ENCODE peak calls at places on chromosomes 4 and X, in seven cellular contexts. F is hepatocyte; P is ovary; D is psoas muscle; U is naive thymus-derived CD4-positive, alpha-beta T cell; Q is pancreas; J is aorta. I is an unnamed sample.

GRCh38 chrX:81174286-81174685 is 27.4 kb downstream of the HMGN5 start:
- DNase-seq in J (no peak), P (no peak), F (peak; percentile 12), D (no peak), U (peak; percentile 5), Q (no peak), I (peak; percentile 1)

GRCh38 chrX:49995021-49995731 is 72.8 kb downstream of the CLCN5 start:
- DNase-seq in D (no peak), Q (no peak), U (no peak), J (no peak), F (peak; percentile 16), P (no peak), I (no peak)

GRCh38 chr4:168562021-168562691 is 65.3 kb downstream of the PALLD start:
- DNase-seq in J (no peak), F (no peak), Q (no peak), U (no peak), P (no peak), D (no peak), I (no peak)

GRCh38 chrX:119343856-119344255 is 55.3 kb upstream of the SLC25A43 start:
- DNase-seq in D (no peak), F (peak; percentile 18), P (no peak), Q (no peak), J (no peak), U (no peak), I (no peak)

GRCh38 chr4:57110635-57111546 is 706 bp upstream of the IGFBP7 start:
- DNase-seq in F (peak; percentile 29), J (no peak), D (peak; percentile 54), Q (no peak), P (peak; percentile 59), U (no peak), I (peak; percentile 61)

GRCh38 chrX:146967296-146967695 is 152.8 kb upstream of the CXorf51A start:
- DNase-seq in U (no peak), D (no peak), P (no peak), Q (no peak), J (no peak), F (no peak), I (no peak)

GRCh38 chrX:68681443-68681941 is 34.0 kb downstream of the STARD8 start:
- DNase-seq in J (no peak), U (no peak), P (no peak), Q (no peak), D (no peak), F (no peak), I (no peak)

GRCh38 chr4:43008793-43009192 is 116.3 kb downstream of the GRXCR1 start:
- DNase-seq in D (no peak), P (no peak), U (no peak), Q (no peak), F (no peak), J (no peak), I (no peak)

GRCh38 chrX:136954930-136955329 is 74.4 kb upstream of the RBMX start:
- DNase-seq in F (peak; percentile 21), U (peak; percentile 13), P (no peak), J (no peak), D (no peak), Q (no peak), I (peak; percentile 24)

GRCh38 chrX:40938418-40938817 is 146.8 kb upstream of the USP9X start:
- DNase-seq in J (no peak), P (no peak), D (no peak), F (peak; percentile 21), Q (no peak), U (no peak), I (no peak)

GRCh38 chr4:20299515-20299914 is 47.8 kb downstream of the SLIT2 start:
- DNase-seq in P (no peak), U (no peak), F (peak; percentile 24), D (no peak), J (no peak), Q (no peak), I (no peak)

GRCh38 chrX:16033336-16033735 is 90.0 kb upstream of the GRPR start:
- DNase-seq in D (no peak), J (no peak), P (no peak), Q (no peak), U (no peak), F (no peak), I (no peak)

GRCh38 chr4:111650553-111651183 is 494.6 kb upstream of the FAM241A start:
- DNase-seq in J (no peak), Q (no peak), F (no peak), P (no peak), D (no peak), U (no peak), I (peak; percentile 14)

GRCh38 chr4:87375719-87376291 is 15.2 kb downstream of the HSD17B11 start:
- DNase-seq in P (no peak), F (peak; percentile 79), Q (no peak), U (peak; percentile 29), J (no peak), D (no peak), I (peak; percentile 27)

GRCh38 chr4:16024009-16024408 is 59.8 kb downstream of the PROM1 start:
- DNase-seq in F (no peak), Q (no peak), P (no peak), J (no peak), U (no peak), D (no peak), I (no peak)

GRCh38 chrX:6917666-6918065 is 229.8 kb upstream of the STS start:
- DNase-seq in Q (no peak), D (no peak), P (no peak), F (no peak), J (no peak), U (no peak), I (no peak)

GRCh38 chr4:2637956-2638552 is 101.6 kb downstream of the FAM193A start:
- DNase-seq in P (peak; percentile 12), Q (no peak), U (no peak), D (no peak), J (peak; percentile 36), F (no peak), I (no peak)

GRCh38 chr4:162499478-162499877 is 335.7 kb upstream of the FSTL5 start:
- DNase-seq in D (no peak), J (no peak), P (no peak), F (no peak), Q (no peak), U (no peak), I (peak; percentile 12)

GRCh38 chrX:129682979-129683378 is 28.2 kb upstream of the APLN start:
- DNase-seq in P (no peak), D (no peak), F (no peak), U (no peak), Q (no peak), J (no peak), I (no peak)

GRCh38 chr4:182382941-182383340 is 139.7 kb downstream of the TENM3 start:
- DNase-seq in J (no peak), P (no peak), U (no peak), F (no peak), Q (no peak), D (no peak), I (no peak)

GRCh38 chr4:132332932-132333722 is 816.0 kb upstream of the PCDH10 start:
- DNase-seq in U (no peak), Q (no peak), F (peak; percentile 14), D (no peak), J (no peak), P (no peak), I (peak; percentile 5)

GRCh38 chr4:186392017-186392416 is 126.0 kb downstream of the F11 start:
- DNase-seq in U (no peak), D (no peak), P (no peak), Q (no peak), F (no peak), J (no peak), I (no peak)

GRCh38 chr4:79408063-79408462 is at the start of gene GK2:
- DNase-seq in U (no peak), D (peak; percentile 18), J (no peak), F (no peak), P (no peak), Q (peak; percentile 31), I (no peak)

GRCh38 chr4:128686032-128686465 is 123.5 kb upstream of the JADE1 start:
- DNase-seq in J (no peak), P (no peak), D (no peak), Q (no peak), U (no peak), F (no peak), I (no peak)

DNA sequence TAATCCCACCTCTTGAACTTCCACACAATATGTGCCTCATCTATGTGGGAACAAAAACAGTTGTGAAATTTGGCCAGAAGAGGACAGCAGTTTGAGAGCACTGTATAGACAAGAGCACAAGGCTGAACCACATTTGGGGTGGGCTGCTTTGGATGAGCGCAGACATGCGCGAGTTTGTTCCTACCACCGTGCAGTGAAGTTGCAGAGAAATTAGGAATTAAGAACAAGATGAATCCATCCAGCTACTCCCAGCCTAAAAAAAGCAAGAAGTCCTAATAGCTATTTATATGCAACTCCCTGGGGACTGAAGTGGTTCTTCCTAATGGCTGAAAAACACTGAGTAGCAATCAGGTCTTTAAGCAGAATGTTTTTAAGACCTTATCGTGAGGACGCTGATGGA is 1.0 kb downstream of the GAB3 start:
- DNase-seq in D (no peak), F (no peak), U (no peak), Q (no peak), J (no peak), P (no peak), I (no peak)
- H3K4me3 ChIP-seq in D (peak overlapping the region; percentile 68), F (no peak overlapping the region), U (peak overlapping the region; percentile 51), Q (no peak overlapping the region), J (peak overlapping the region; percentile 44), P (no peak overlapping the region), I (no peak overlapping the region)

GRCh38 chr4:5191831-5192230 is 140.6 kb downstream of the STK32B start:
- DNase-seq in U (no peak), Q (no peak), D (no peak), F (no peak), J (no peak), P (no peak), I (no peak)
- H3K27me3 ChIP-seq in U (no peaks in the 10 kb centered on the region), Q (no peaks in the 10 kb centered on the region), D (no peaks in the 10 kb centered on the region), F (no peaks in the 10 kb centered on the region), J (no peaks in the 10 kb centered on the region), P (no peaks in the 10 kb centered on the region), I (no peaks in the 10 kb centered on the region)

GRCh38 chr4:66609014-66609413 is 936.3 kb downstream of the CENPC start:
- DNase-seq in U (no peak), F (no peak), P (no peak), D (no peak), J (no peak), Q (no peak), I (no peak)
- H3K4me3 ChIP-seq in U (no peak overlapping the region), F (no peak overlapping the region), P (no peak overlapping the region), D (no peak overlapping the region), J (no peak overlapping the region), Q (no peak overlapping the region), I (no peak overlapping the region)

DNA sequence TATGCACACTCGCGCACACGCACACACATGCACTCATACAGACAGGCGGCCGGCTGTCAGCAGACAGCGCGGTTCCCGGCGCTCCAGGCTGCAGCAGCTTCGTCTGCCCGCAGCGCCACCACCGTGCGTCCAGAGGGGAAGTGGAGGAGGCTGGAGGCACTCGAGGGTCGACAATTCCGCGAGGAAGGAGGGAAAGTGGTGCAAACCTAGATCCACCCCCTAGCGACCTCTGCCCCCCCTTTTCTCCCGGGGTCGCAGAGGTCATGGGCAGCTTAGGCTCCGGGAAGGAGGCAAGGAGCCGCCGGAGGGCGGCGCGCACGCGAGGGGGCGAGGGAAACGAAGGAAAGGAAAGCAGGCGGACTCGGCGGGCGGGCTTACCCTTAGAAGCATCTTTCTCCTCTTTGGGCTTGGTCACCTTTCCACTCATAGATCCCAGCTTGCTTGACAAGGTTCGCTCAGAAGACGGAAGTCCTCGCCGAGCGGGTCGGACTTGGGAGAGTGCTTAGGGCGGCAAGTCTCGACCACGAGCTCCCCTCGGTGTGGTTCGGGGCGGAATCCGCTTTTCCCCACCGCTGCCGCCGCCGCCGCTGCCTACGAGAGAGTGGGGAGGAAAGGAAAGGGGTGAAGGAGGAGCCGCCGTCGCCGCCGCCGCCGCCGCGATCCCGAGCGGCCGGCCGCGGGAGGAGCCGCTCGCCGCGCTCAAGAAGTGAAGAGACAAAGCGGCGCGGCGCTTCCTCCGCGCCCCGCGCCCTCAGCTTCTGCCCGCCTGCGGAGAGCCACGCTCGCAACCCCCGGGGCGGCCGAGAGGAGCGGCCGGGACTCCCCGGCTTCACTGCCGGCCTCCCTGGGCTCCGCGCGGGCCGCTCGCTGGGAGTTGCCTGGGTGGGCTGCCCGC is 326.6 kb upstream of the F9 start:
- DNase-seq in F (peak; percentile 38), J (peak; percentile 76), U (no peak), P (peak; percentile 26), Q (peak; percentile 61), D (peak; percentile 58), I (peak; percentile 69)
- H3K27me3 ChIP-seq in F (peaks cover 14% of the 10 kb centered on the region), J (no peaks in the 10 kb centered on the region), U (no peaks in the 10 kb centered on the region), P (no peaks in the 10 kb centered on the region), Q (no peaks in the 10 kb centered on the region), D (no peaks in the 10 kb centered on the region), I (peaks cover 75% of the 10 kb centered on the region)

I was measured in H7.